ENCODE peak calls at places on chromosomes 5 and 9, in five cellular contexts. One of them, this sample, is unnamed.

GRCh38 chr5:102663771-102664530 is 91.2 kb upstream of the PAM start:
- DNase-seq in endodermal cell: no peak
- DNase-seq in cardiac fibroblast: no peak
- DNase-seq in gastrocnemius medialis: no peak
- DNase-seq in neuronal stem cell: no peak
- DNase-seq in this sample: no peak

GRCh38 chr9:90344013-90344412 is 298.6 kb downstream of the DIRAS2 start:
- DNase-seq in cardiac fibroblast: peak
- DNase-seq in neuronal stem cell: peak
- DNase-seq in gastrocnemius medialis: no peak
- DNase-seq in endodermal cell: no peak
- DNase-seq in this sample: no peak

GRCh38 chr5:65055938-65056337 is 287.2 kb downstream of the CWC27 start:
- DNase-seq in gastrocnemius medialis: no peak
- DNase-seq in endodermal cell: no peak
- DNase-seq in neuronal stem cell: no peak
- DNase-seq in cardiac fibroblast: peak
- DNase-seq in this sample: no peak

GRCh38 chr9:19642256-19642655 is 146.6 kb downstream of the SLC24A2 start:
- DNase-seq in gastrocnemius medialis: no peak
- DNase-seq in neuronal stem cell: no peak
- DNase-seq in endodermal cell: no peak
- DNase-seq in cardiac fibroblast: peak
- DNase-seq in this sample: no peak

GRCh38 chr5:131005963-131006684 is 158.9 kb downstream of the HINT1 start:
- DNase-seq in cardiac fibroblast: no peak
- DNase-seq in endodermal cell: peak
- DNase-seq in neuronal stem cell: no peak
- DNase-seq in gastrocnemius medialis: no peak
- DNase-seq in this sample: no peak

GRCh38 chr5:85334-85995 is 6.5 kb upstream of the PLEKHG4B start:
- DNase-seq in cardiac fibroblast: no peak
- DNase-seq in endodermal cell: peak
- DNase-seq in neuronal stem cell: no peak
- DNase-seq in gastrocnemius medialis: no peak
- DNase-seq in this sample: no peak

GRCh38 chr9:31119882-31120481 is 1264.5 kb upstream of the ACO1 start:
- DNase-seq in endodermal cell: peak
- DNase-seq in gastrocnemius medialis: no peak
- DNase-seq in cardiac fibroblast: peak
- DNase-seq in neuronal stem cell: no peak
- DNase-seq in this sample: no peak

GRCh38 chr5:55141945-55142690 is 17.9 kb upstream of the GPX8 start:
- DNase-seq in cardiac fibroblast: no peak
- DNase-seq in gastrocnemius medialis: no peak
- DNase-seq in neuronal stem cell: no peak
- DNase-seq in endodermal cell: no peak
- DNase-seq in this sample: no peak

GRCh38 chr5:133990396-133990795 is 14.4 kb downstream of the VDAC1 start:
- DNase-seq in gastrocnemius medialis: no peak
- DNase-seq in endodermal cell: no peak
- DNase-seq in neuronal stem cell: no peak
- DNase-seq in cardiac fibroblast: no peak
- DNase-seq in this sample: no peak

GRCh38 chr5:143261748-143262392 is 141.6 kb downstream of the NR3C1 start:
- DNase-seq in gastrocnemius medialis: no peak
- DNase-seq in cardiac fibroblast: peak
- DNase-seq in endodermal cell: no peak
- DNase-seq in neuronal stem cell: no peak
- DNase-seq in this sample: no peak

GRCh38 chr9:99466104-99466503 is 244.0 kb downstream of the SEC61B start:
- DNase-seq in neuronal stem cell: no peak
- DNase-seq in endodermal cell: no peak
- DNase-seq in cardiac fibroblast: no peak
- DNase-seq in gastrocnemius medialis: no peak
- DNase-seq in this sample: no peak

GRCh38 chr5:173925449-173926071 is 37.4 kb downstream of the CPEB4 start:
- DNase-seq in gastrocnemius medialis: peak
- DNase-seq in endodermal cell: no peak
- DNase-seq in neuronal stem cell: no peak
- DNase-seq in cardiac fibroblast: peak
- DNase-seq in this sample: no peak

GRCh38 chr9:37730256-37730655 is 23.3 kb upstream of the TRMT10B start:
- DNase-seq in endodermal cell: no peak
- DNase-seq in cardiac fibroblast: no peak
- DNase-seq in gastrocnemius medialis: no peak
- DNase-seq in neuronal stem cell: no peak
- DNase-seq in this sample: no peak

GRCh38 chr9:124030969-124031451 is 19.4 kb downstream of the LHX2 start:
- DNase-seq in cardiac fibroblast: peak
- DNase-seq in gastrocnemius medialis: no peak
- DNase-seq in endodermal cell: no peak
- DNase-seq in neuronal stem cell: no peak
- DNase-seq in this sample: no peak
- H3K4me3 ChIP-seq in cardiac fibroblast: no peak
- H3K4me3 ChIP-seq in gastrocnemius medialis: no peak
- H3K4me3 ChIP-seq in endodermal cell: no peak
- H3K4me3 ChIP-seq in neuronal stem cell: no peak
- H3K4me3 ChIP-seq in this sample: no peak

GRCh38 chr5:137753227-137753985 is 757 bp downstream of the HNRNPA0 start:
- DNase-seq in cardiac fibroblast: no peak
- DNase-seq in endodermal cell: peak
- DNase-seq in gastrocnemius medialis: peak
- DNase-seq in neuronal stem cell: peak
- DNase-seq in this sample: peak

GRCh38 chr5:137752873-137753226 is 1.3 kb downstream of the HNRNPA0 start:
- DNase-seq in gastrocnemius medialis: peak
- DNase-seq in endodermal cell: no peak
- DNase-seq in neuronal stem cell: no peak
- DNase-seq in cardiac fibroblast: peak
- DNase-seq in this sample: peak

GRCh38 chr5:137753986-137754235 is 252 bp downstream of the HNRNPA0 start:
- DNase-seq in neuronal stem cell: no peak
- DNase-seq in cardiac fibroblast: no peak
- DNase-seq in gastrocnemius medialis: no peak
- DNase-seq in endodermal cell: no peak
- DNase-seq in this sample: no peak

GRCh38 chr5:137750436-137750835 is 3.7 kb downstream of the HNRNPA0 start:
- DNase-seq in cardiac fibroblast: no peak
- DNase-seq in endodermal cell: no peak
- DNase-seq in gastrocnemius medialis: no peak
- DNase-seq in neuronal stem cell: no peak
- DNase-seq in this sample: no peak

GRCh38 chr5:137751869-137752491 is 2.2 kb downstream of the HNRNPA0 start:
- DNase-seq in endodermal cell: no peak
- DNase-seq in cardiac fibroblast: peak
- DNase-seq in neuronal stem cell: peak
- DNase-seq in gastrocnemius medialis: peak
- DNase-seq in this sample: no peak
- H3K4me3 ChIP-seq in endodermal cell: peak
- H3K4me3 ChIP-seq in cardiac fibroblast: peak
- H3K4me3 ChIP-seq in neuronal stem cell: peak
- H3K4me3 ChIP-seq in gastrocnemius medialis: peak
- H3K4me3 ChIP-seq in this sample: peak

GRCh38 chr9:101737165-101737704 is 1.2 kb downstream of the GRIN3A start:
- DNase-seq in neuronal stem cell: no peak
- DNase-seq in cardiac fibroblast: no peak
- DNase-seq in endodermal cell: peak
- DNase-seq in gastrocnemius medialis: no peak
- DNase-seq in this sample: no peak

GRCh38 chr9:101736723-101737122 is 1.7 kb downstream of the GRIN3A start:
- DNase-seq in cardiac fibroblast: no peak
- DNase-seq in endodermal cell: peak
- DNase-seq in neuronal stem cell: peak
- DNase-seq in gastrocnemius medialis: no peak
- DNase-seq in this sample: peak

GRCh38 chr9:101738566-101739183 is at the start of gene GRIN3A:
- DNase-seq in gastrocnemius medialis: no peak
- DNase-seq in neuronal stem cell: peak
- DNase-seq in endodermal cell: peak
- DNase-seq in cardiac fibroblast: no peak
- DNase-seq in this sample: no peak

GRCh38 chr9:101739311-101739710 is 864 bp upstream of the GRIN3A start:
- DNase-seq in neuronal stem cell: no peak
- DNase-seq in gastrocnemius medialis: no peak
- DNase-seq in cardiac fibroblast: no peak
- DNase-seq in endodermal cell: no peak
- DNase-seq in this sample: no peak

GRCh38 chr9:101737705-101738565 is 512 bp downstream of the GRIN3A start:
- DNase-seq in cardiac fibroblast: no peak
- DNase-seq in gastrocnemius medialis: no peak
- DNase-seq in neuronal stem cell: peak
- DNase-seq in endodermal cell: peak
- DNase-seq in this sample: no peak
- H3K4me3 ChIP-seq in cardiac fibroblast: peak
- H3K4me3 ChIP-seq in gastrocnemius medialis: peak
- H3K4me3 ChIP-seq in neuronal stem cell: no peak
- H3K4me3 ChIP-seq in endodermal cell: peak
- H3K4me3 ChIP-seq in this sample: peak

DNA sequence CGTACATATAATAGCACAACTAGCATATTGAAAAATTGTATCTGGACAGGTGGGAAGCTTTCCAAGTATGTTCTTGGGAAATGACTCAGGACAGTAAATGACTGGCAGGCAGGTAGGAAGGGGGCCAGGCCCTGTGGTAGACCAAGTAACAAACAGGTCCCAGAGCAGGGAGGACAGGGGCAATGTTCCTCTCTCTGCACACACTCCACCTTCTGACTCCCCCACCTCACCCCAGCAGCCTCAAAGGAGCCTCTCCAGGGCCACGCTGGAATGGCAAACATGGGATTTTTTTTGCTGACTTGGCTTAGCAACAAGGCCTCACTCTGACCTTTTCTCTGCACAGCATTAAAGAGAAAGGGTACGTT is 31.1 kb upstream of the IQGAP2 start:
- DNase-seq in neuronal stem cell: no peak
- DNase-seq in endodermal cell: no peak
- DNase-seq in gastrocnemius medialis: no peak
- DNase-seq in cardiac fibroblast: no peak
- DNase-seq in this sample: no peak
- H3K4me3 ChIP-seq in neuronal stem cell: peak
- H3K4me3 ChIP-seq in endodermal cell: no peak
- H3K4me3 ChIP-seq in gastrocnemius medialis: no peak
- H3K4me3 ChIP-seq in cardiac fibroblast: no peak
- H3K4me3 ChIP-seq in this sample: no peak

GRCh38 chr5:88045931-88046461 is 222.6 kb downstream of the TMEM161B start:
- DNase-seq in cardiac fibroblast: no peak
- DNase-seq in gastrocnemius medialis: no peak
- DNase-seq in endodermal cell: no peak
- DNase-seq in neuronal stem cell: no peak
- DNase-seq in this sample: no peak

GRCh38 chr5:88049737-88050136 is 218.9 kb downstream of the TMEM161B start:
- DNase-seq in endodermal cell: no peak
- DNase-seq in cardiac fibroblast: no peak
- DNase-seq in gastrocnemius medialis: no peak
- DNase-seq in neuronal stem cell: no peak
- DNase-seq in this sample: no peak

GRCh38 chr5:88049156-88049555 is 219.5 kb downstream of the TMEM161B start:
- DNase-seq in neuronal stem cell: no peak
- DNase-seq in cardiac fibroblast: no peak
- DNase-seq in endodermal cell: no peak
- DNase-seq in gastrocnemius medialis: no peak
- DNase-seq in this sample: no peak

DNA sequence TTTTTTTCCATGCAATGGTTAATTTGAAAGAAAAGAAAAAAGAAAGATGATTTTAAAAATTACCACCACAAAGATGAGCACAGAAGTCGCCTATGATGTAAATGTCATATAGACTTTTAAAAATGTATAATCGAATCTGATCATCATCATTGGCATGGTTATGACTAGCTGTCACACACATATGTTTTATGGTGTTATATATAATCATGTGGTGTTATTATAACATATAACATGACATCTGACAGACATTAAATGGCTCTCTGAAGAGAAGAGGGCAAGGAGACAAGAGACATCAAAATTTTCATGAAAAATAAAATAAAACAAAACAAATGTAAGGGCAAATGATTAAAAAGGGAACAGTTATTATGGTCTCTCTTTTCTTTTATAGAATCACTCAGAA is 217.5 kb downstream of the TMEM161B start:
- DNase-seq in endodermal cell: no peak
- DNase-seq in gastrocnemius medialis: no peak
- DNase-seq in cardiac fibroblast: no peak
- DNase-seq in neuronal stem cell: no peak
- DNase-seq in this sample: no peak
- H3K4me3 ChIP-seq in endodermal cell: no peak
- H3K4me3 ChIP-seq in gastrocnemius medialis: no peak
- H3K4me3 ChIP-seq in cardiac fibroblast: no peak
- H3K4me3 ChIP-seq in neuronal stem cell: no peak
- H3K4me3 ChIP-seq in this sample: no peak

GRCh38 chr9:110029815-110030480 is 178.0 kb downstream of the C9orf152 start:
- DNase-seq in gastrocnemius medialis: no peak
- DNase-seq in endodermal cell: no peak
- DNase-seq in cardiac fibroblast: no peak
- DNase-seq in neuronal stem cell: no peak
- DNase-seq in this sample: no peak
- H3K4me3 ChIP-seq in gastrocnemius medialis: no peak
- H3K4me3 ChIP-seq in endodermal cell: no peak
- H3K4me3 ChIP-seq in cardiac fibroblast: no peak
- H3K4me3 ChIP-seq in neuronal stem cell: no peak
- H3K4me3 ChIP-seq in this sample: no peak

DNA sequence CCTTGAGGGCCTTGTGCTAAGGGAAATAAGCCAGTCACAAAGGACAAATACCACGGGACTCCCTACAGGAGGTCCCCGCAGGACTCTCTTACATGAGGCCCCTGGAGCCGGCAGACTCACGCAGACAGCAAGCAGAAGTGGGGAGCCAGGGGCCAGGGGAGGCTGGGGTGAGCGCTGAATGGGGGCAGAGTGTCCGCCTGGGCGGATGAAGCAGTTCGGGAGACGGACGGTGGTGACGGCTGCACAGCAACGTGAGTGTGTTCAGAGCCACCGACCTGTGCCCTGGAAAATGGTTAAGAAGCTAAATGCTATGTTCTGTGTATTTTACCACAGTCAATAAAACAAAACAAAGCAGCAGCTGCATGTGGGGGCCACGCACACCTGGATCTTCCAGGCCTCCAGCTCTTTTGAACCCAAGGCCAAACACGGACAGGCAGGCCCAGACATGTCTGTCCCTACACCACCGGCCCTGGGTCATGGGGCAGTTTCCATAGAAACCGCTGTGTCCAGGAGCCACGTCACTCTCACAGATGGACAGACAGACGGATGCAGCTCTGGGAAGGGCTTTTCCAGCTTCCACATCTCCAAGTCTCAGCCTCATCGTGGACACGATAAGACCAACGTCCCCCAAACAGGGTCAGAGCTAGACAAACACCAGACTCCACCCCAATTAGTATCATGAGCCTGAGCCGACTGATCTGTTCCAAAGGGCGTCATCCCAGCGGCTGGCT is 103.9 kb downstream of the VAV2 start:
- DNase-seq in neuronal stem cell: no peak
- DNase-seq in cardiac fibroblast: no peak
- DNase-seq in endodermal cell: no peak
- DNase-seq in gastrocnemius medialis: no peak
- DNase-seq in this sample: no peak
- H3K4me3 ChIP-seq in neuronal stem cell: no peak
- H3K4me3 ChIP-seq in cardiac fibroblast: no peak
- H3K4me3 ChIP-seq in endodermal cell: no peak
- H3K4me3 ChIP-seq in gastrocnemius medialis: no peak
- H3K4me3 ChIP-seq in this sample: no peak

GRCh38 chr5:179619776-179620175 is 3.7 kb downstream of the HNRNPH1 start:
- DNase-seq in endodermal cell: no peak
- DNase-seq in cardiac fibroblast: no peak
- DNase-seq in neuronal stem cell: no peak
- DNase-seq in gastrocnemius medialis: no peak
- DNase-seq in this sample: no peak
- H3K4me3 ChIP-seq in endodermal cell: peak
- H3K4me3 ChIP-seq in cardiac fibroblast: peak
- H3K4me3 ChIP-seq in neuronal stem cell: peak
- H3K4me3 ChIP-seq in gastrocnemius medialis: peak
- H3K4me3 ChIP-seq in this sample: peak

GRCh38 chr9:92508018-92508417 is 25.7 kb upstream of the ASPN start:
- DNase-seq in gastrocnemius medialis: no peak
- DNase-seq in endodermal cell: no peak
- DNase-seq in neuronal stem cell: no peak
- DNase-seq in cardiac fibroblast: no peak
- DNase-seq in this sample: peak
- H3K4me3 ChIP-seq in gastrocnemius medialis: no peak
- H3K4me3 ChIP-seq in endodermal cell: no peak
- H3K4me3 ChIP-seq in neuronal stem cell: no peak
- H3K4me3 ChIP-seq in cardiac fibroblast: no peak
- H3K4me3 ChIP-seq in this sample: no peak